ENCODE peak calls at places on chromosomes 4 and X, in five cellular contexts. One of them, this sample, is unnamed.

GRCh38 chrX:38150993-38151392 is 69.7 kb downstream of the SRPX start:
- DNase-seq in prostate gland: no peak
- DNase-seq in transverse colon: no peak
- DNase-seq in H1: no peak
- DNase-seq in Panc1: no peak
- DNase-seq in this sample: no peak

GRCh38 chr4:173745765-173746164 is 215.7 kb upstream of the HAND2 start:
- DNase-seq in H1: no peak
- DNase-seq in prostate gland: no peak
- DNase-seq in transverse colon: no peak
- DNase-seq in Panc1: no peak
- DNase-seq in this sample: no peak

GRCh38 chr4:95129708-95130343 is 372.1 kb downstream of the BMPR1B start:
- DNase-seq in Panc1: peak
- DNase-seq in prostate gland: peak
- DNase-seq in transverse colon: no peak
- DNase-seq in H1: no peak
- DNase-seq in this sample: no peak

GRCh38 chr4:148007303-148007702 is 275.4 kb downstream of the ARHGAP10 start:
- DNase-seq in transverse colon: no peak
- DNase-seq in H1: no peak
- DNase-seq in prostate gland: peak
- DNase-seq in Panc1: peak
- DNase-seq in this sample: no peak

GRCh38 chr4:109559625-109559982 is 442 bp upstream of the MCUB start:
- DNase-seq in prostate gland: no peak
- DNase-seq in transverse colon: peak
- DNase-seq in Panc1: no peak
- DNase-seq in H1: peak
- DNase-seq in this sample: peak

GRCh38 chr4:56324011-56324610 is 63.2 kb downstream of the AASDH start:
- DNase-seq in prostate gland: no peak
- DNase-seq in H1: no peak
- DNase-seq in transverse colon: no peak
- DNase-seq in Panc1: no peak
- DNase-seq in this sample: no peak

GRCh38 chr4:159227984-159228383 is 125.1 kb downstream of the RAPGEF2 start:
- DNase-seq in prostate gland: peak
- DNase-seq in Panc1: no peak
- DNase-seq in transverse colon: peak
- DNase-seq in H1: no peak
- DNase-seq in this sample: no peak

GRCh38 chr4:127211377-127212268 is 421.1 kb upstream of the INTU start:
- DNase-seq in H1: no peak
- DNase-seq in prostate gland: no peak
- DNase-seq in transverse colon: no peak
- DNase-seq in Panc1: no peak
- DNase-seq in this sample: no peak

GRCh38 chr4:20254517-20255250 is 3.0 kb downstream of the SLIT2 start:
- DNase-seq in transverse colon: no peak
- DNase-seq in Panc1: no peak
- DNase-seq in prostate gland: no peak
- DNase-seq in H1: no peak
- DNase-seq in this sample: peak

GRCh38 chr4:182694551-182694950 is 222.6 kb downstream of the DCTD start:
- DNase-seq in H1: no peak
- DNase-seq in Panc1: no peak
- DNase-seq in prostate gland: no peak
- DNase-seq in transverse colon: no peak
- DNase-seq in this sample: no peak

GRCh38 chr4:52081216-52081615 is 30.1 kb downstream of the SPATA18 start:
- DNase-seq in transverse colon: no peak
- DNase-seq in prostate gland: no peak
- DNase-seq in H1: no peak
- DNase-seq in Panc1: no peak
- DNase-seq in this sample: no peak

GRCh38 chrX:17812763-17813162 is 48.3 kb downstream of the RAI2 start:
- DNase-seq in Panc1: no peak
- DNase-seq in prostate gland: no peak
- DNase-seq in transverse colon: no peak
- DNase-seq in H1: no peak
- DNase-seq in this sample: no peak

GRCh38 chr4:141713771-141714445 is 77.5 kb downstream of the IL15 start:
- DNase-seq in H1: no peak
- DNase-seq in Panc1: no peak
- DNase-seq in prostate gland: no peak
- DNase-seq in transverse colon: no peak
- DNase-seq in this sample: no peak

GRCh38 chrX:155148724-155149537 is 67.3 kb upstream of the VBP1 start:
- DNase-seq in transverse colon: peak
- DNase-seq in prostate gland: no peak
- DNase-seq in Panc1: no peak
- DNase-seq in H1: peak
- DNase-seq in this sample: no peak

GRCh38 chr4:18106620-18107019 is 85.1 kb upstream of the LCORL start:
- DNase-seq in prostate gland: no peak
- DNase-seq in H1: no peak
- DNase-seq in transverse colon: peak
- DNase-seq in Panc1: no peak
- DNase-seq in this sample: no peak

GRCh38 chr4:180057891-180058643 is 2185.1 kb upstream of the TENM3 start:
- DNase-seq in Panc1: no peak
- DNase-seq in prostate gland: no peak
- DNase-seq in transverse colon: peak
- DNase-seq in H1: peak
- DNase-seq in this sample: no peak

GRCh38 chr4:153651041-153651960 is 32.8 kb upstream of the TLR2 start:
- DNase-seq in transverse colon: peak
- DNase-seq in H1: no peak
- DNase-seq in prostate gland: no peak
- DNase-seq in Panc1: no peak
- DNase-seq in this sample: no peak

GRCh38 chr4:172982151-172982590 is 186.4 kb upstream of the GALNT7 start:
- DNase-seq in H1: no peak
- DNase-seq in prostate gland: peak
- DNase-seq in transverse colon: no peak
- DNase-seq in Panc1: peak
- DNase-seq in this sample: no peak

GRCh38 chrX:102339312-102340298 is 92.6 kb downstream of the NXF2 start:
- DNase-seq in H1: no peak
- DNase-seq in prostate gland: no peak
- DNase-seq in Panc1: no peak
- DNase-seq in transverse colon: no peak
- DNase-seq in this sample: no peak

GRCh38 chr4:40594261-40595178 is 35.1 kb downstream of the RBM47 start:
- DNase-seq in prostate gland: no peak
- DNase-seq in transverse colon: no peak
- DNase-seq in H1: no peak
- DNase-seq in Panc1: no peak
- DNase-seq in this sample: no peak

GRCh38 chr4:10853196-10853595 is 168.6 kb upstream of the CLNK start:
- DNase-seq in transverse colon: no peak
- DNase-seq in Panc1: no peak
- DNase-seq in prostate gland: no peak
- DNase-seq in H1: no peak
- DNase-seq in this sample: no peak

GRCh38 chr4:77582716-77583115 is 22.9 kb upstream of the CXCL13 start:
- DNase-seq in prostate gland: no peak
- DNase-seq in Panc1: no peak
- DNase-seq in H1: no peak
- DNase-seq in transverse colon: no peak
- DNase-seq in this sample: no peak

GRCh38 chr4:7348946-7349900 is 85.5 kb downstream of the PSAPL1 start:
- DNase-seq in transverse colon: no peak
- DNase-seq in Panc1: no peak
- DNase-seq in prostate gland: no peak
- DNase-seq in H1: no peak
- DNase-seq in this sample: no peak

GRCh38 chr4:101200561-101200960 is 146.8 kb downstream of the PPP3CA start:
- DNase-seq in H1: no peak
- DNase-seq in Panc1: peak
- DNase-seq in prostate gland: no peak
- DNase-seq in transverse colon: no peak
- DNase-seq in this sample: no peak

GRCh38 chr4:125070869-125071268 is 243.9 kb upstream of the FAT4 start:
- DNase-seq in H1: no peak
- DNase-seq in Panc1: no peak
- DNase-seq in transverse colon: no peak
- DNase-seq in prostate gland: no peak
- DNase-seq in this sample: no peak

GRCh38 chrX:53440631-53441517 is 6.7 kb upstream of the HSD17B10 start:
- DNase-seq in Panc1: no peak
- DNase-seq in H1: peak
- DNase-seq in transverse colon: peak
- DNase-seq in prostate gland: peak
- DNase-seq in this sample: no peak

GRCh38 chrX:53438832-53439230 is 4.7 kb upstream of the HSD17B10 start:
- DNase-seq in transverse colon: no peak
- DNase-seq in H1: no peak
- DNase-seq in prostate gland: no peak
- DNase-seq in Panc1: no peak
- DNase-seq in this sample: no peak

GRCh38 chrX:53441531-53442321 is 7.6 kb upstream of the HSD17B10 start:
- DNase-seq in H1: peak
- DNase-seq in Panc1: no peak
- DNase-seq in prostate gland: peak
- DNase-seq in transverse colon: peak
- DNase-seq in this sample: peak

GRCh38 chrX:53440101-53440500 is 5.9 kb upstream of the HSD17B10 start:
- DNase-seq in transverse colon: no peak
- DNase-seq in H1: no peak
- DNase-seq in Panc1: no peak
- DNase-seq in prostate gland: no peak
- DNase-seq in this sample: no peak

DNA sequence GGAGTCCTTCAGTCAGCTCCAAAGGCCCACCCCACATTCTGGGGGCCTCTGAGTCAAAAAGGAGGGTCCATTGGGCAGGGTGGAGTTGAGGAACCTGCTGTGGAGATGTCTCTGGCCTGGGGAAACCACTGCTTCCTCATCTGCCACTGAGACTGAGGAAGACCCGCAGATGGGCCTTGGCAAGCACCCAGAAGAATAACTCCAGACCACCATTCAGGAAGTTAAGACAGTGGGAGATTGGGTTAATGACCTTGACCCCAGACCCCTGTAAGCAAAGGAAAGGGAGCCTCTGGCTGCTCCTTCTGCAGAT is 8.1 kb upstream of the HSD17B10 start:
- DNase-seq in transverse colon: no peak
- DNase-seq in H1: no peak
- DNase-seq in prostate gland: no peak
- DNase-seq in Panc1: no peak
- DNase-seq in this sample: no peak
- TF ChIP-seq POLR2AphosphoS5 in transverse colon: no peak
- TF ChIP-seq POLR2AphosphoS5 in H1: no peak
- TF ChIP-seq POLR2AphosphoS5 in prostate gland: no peak
- TF ChIP-seq POLR2AphosphoS5 in Panc1: no peak
- TF ChIP-seq POLR2AphosphoS5 in this sample: no peak

GRCh38 chr4:15988222-15988621 is 25.2 kb upstream of the FGFBP2 start:
- DNase-seq in prostate gland: no peak
- DNase-seq in transverse colon: no peak
- DNase-seq in H1: no peak
- DNase-seq in Panc1: no peak
- DNase-seq in this sample: no peak
- TF ChIP-seq POLR2AphosphoS5 in prostate gland: no peak
- TF ChIP-seq POLR2AphosphoS5 in transverse colon: no peak
- TF ChIP-seq POLR2AphosphoS5 in H1: no peak
- TF ChIP-seq POLR2AphosphoS5 in Panc1: no peak
- TF ChIP-seq POLR2AphosphoS5 in this sample: no peak

GRCh38 chr4:163621844-163622243 is 127.4 kb downstream of the TMA16 start:
- DNase-seq in H1: no peak
- DNase-seq in prostate gland: no peak
- DNase-seq in transverse colon: no peak
- DNase-seq in Panc1: no peak
- DNase-seq in this sample: no peak
- TF ChIP-seq POLR2AphosphoS5 in H1: no peak
- TF ChIP-seq POLR2AphosphoS5 in prostate gland: no peak
- TF ChIP-seq POLR2AphosphoS5 in transverse colon: no peak
- TF ChIP-seq POLR2AphosphoS5 in Panc1: no peak
- TF ChIP-seq POLR2AphosphoS5 in this sample: no peak

DNA sequence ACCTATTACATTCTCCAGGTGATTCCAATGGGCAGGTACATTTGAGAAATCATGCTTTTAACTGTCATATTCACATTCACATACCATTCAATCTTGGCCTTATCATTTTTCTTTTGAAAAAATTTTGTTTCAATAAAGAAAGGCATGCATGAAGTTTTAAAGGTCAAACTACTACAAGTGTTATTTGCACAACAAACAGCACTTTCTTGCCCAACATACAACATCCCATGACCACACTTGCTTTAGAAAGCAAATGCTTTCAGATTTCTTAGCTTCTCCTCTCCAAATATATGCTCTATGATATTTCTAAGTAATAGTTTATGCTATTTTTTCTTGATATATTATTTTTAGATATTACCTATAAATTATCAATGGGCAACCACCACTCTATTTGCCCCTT is 58.2 kb downstream of the NLGN4X start:
- DNase-seq in H1: no peak
- DNase-seq in prostate gland: no peak
- DNase-seq in Panc1: no peak
- DNase-seq in transverse colon: no peak
- DNase-seq in this sample: no peak
- TF ChIP-seq POLR2AphosphoS5 in H1: no peak
- TF ChIP-seq POLR2AphosphoS5 in prostate gland: no peak
- TF ChIP-seq POLR2AphosphoS5 in Panc1: no peak
- TF ChIP-seq POLR2AphosphoS5 in transverse colon: no peak
- TF ChIP-seq POLR2AphosphoS5 in this sample: no peak

GRCh38 chr4:81565137-81565870 is 93.6 kb upstream of the RASGEF1B start:
- DNase-seq in prostate gland: peak
- DNase-seq in H1: no peak
- DNase-seq in transverse colon: peak
- DNase-seq in Panc1: no peak
- DNase-seq in this sample: no peak
- TF ChIP-seq POLR2AphosphoS5 in prostate gland: no peak
- TF ChIP-seq POLR2AphosphoS5 in H1: no peak
- TF ChIP-seq POLR2AphosphoS5 in transverse colon: peak
- TF ChIP-seq POLR2AphosphoS5 in Panc1: no peak
- TF ChIP-seq POLR2AphosphoS5 in this sample: no peak

GRCh38 chrX:1483843-1484637 is 31.3 kb upstream of the ASMTL start:
- DNase-seq in H1: no peak
- DNase-seq in prostate gland: no peak
- DNase-seq in transverse colon: no peak
- DNase-seq in Panc1: no peak
- DNase-seq in this sample: no peak

GRCh38 chrX:1485033-1485432 is 32.3 kb upstream of the ASMTL start:
- DNase-seq in Panc1: no peak
- DNase-seq in H1: no peak
- DNase-seq in prostate gland: no peak
- DNase-seq in transverse colon: no peak
- DNase-seq in this sample: no peak

GRCh38 chrX:1480082-1480785 is 27.5 kb upstream of the ASMTL start:
- DNase-seq in Panc1: no peak
- DNase-seq in transverse colon: no peak
- DNase-seq in prostate gland: no peak
- DNase-seq in H1: peak
- DNase-seq in this sample: no peak

GRCh38 chrX:1484638-1485019 is 31.9 kb upstream of the ASMTL start:
- DNase-seq in prostate gland: no peak
- DNase-seq in H1: no peak
- DNase-seq in Panc1: no peak
- DNase-seq in transverse colon: no peak
- DNase-seq in this sample: no peak

GRCh38 chrX:1481636-1482529 is 29.2 kb upstream of the ASMTL start:
- DNase-seq in Panc1: no peak
- DNase-seq in H1: no peak
- DNase-seq in prostate gland: peak
- DNase-seq in transverse colon: peak
- DNase-seq in this sample: no peak
- TF ChIP-seq POLR2AphosphoS5 in Panc1: no peak
- TF ChIP-seq POLR2AphosphoS5 in H1: peak
- TF ChIP-seq POLR2AphosphoS5 in prostate gland: peak
- TF ChIP-seq POLR2AphosphoS5 in transverse colon: peak
- TF ChIP-seq POLR2AphosphoS5 in this sample: peak

This sample was measured in GM12891.